ENCODE peak calls at places on chromosomes 4 and X, in five cellular contexts. W, L, A, Y and Q are unnamed samples.
A peak's percentile ranks its signal among the peaks of the same experiment; 100 is the strongest.

GRCh38 chr4:156837625-156838345 is 133.8 kb downstream of the PDGFC start:
- DNase-seq in Y (no peak), L (no peak), A (no peak), W (no peak), Q (no peak)

GRCh38 chr4:71004281-71004851 is 10.9 kb downstream of the DCK start:
- DNase-seq in L (no peak), W (no peak), Y (no peak), A (no peak), Q (no peak)

GRCh38 chr4:77044458-77045124 is 31.2 kb downstream of the CCNI start:
- DNase-seq in A (no peak), W (no peak), Y (no peak), L (no peak), Q (no peak)

GRCh38 chr4:2409381-2409783 is 9.1 kb downstream of the ZFYVE28 start:
- DNase-seq in Y (no peak), A (no peak), W (peak; percentile 31), L (no peak), Q (no peak)

GRCh38 chr4:141302926-141303325 is 82.2 kb downstream of the ZNF330 start:
- DNase-seq in W (no peak), L (no peak), A (no peak), Y (no peak), Q (no peak)

GRCh38 chr4:153151535-153152452 is 52.4 kb upstream of the TRIM2 start:
- DNase-seq in W (peak; percentile 61), A (no peak), Y (peak; percentile 39), L (peak; percentile 85), Q (peak; percentile 69)

GRCh38 chr4:3368334-3368733 is 73.4 kb upstream of the HGFAC start:
- DNase-seq in W (no peak), Y (no peak), A (no peak), L (no peak), Q (no peak)

GRCh38 chrX:2387614-2388239 is 113.0 kb downstream of the DHRSX start:
- DNase-seq in A (no peak), L (no peak), W (no peak), Y (no peak), Q (no peak)

GRCh38 chr4:157722146-157722545 is 450.7 kb downstream of the GASK1B start:
- DNase-seq in Y (no peak), L (no peak), A (no peak), W (no peak), Q (no peak)

GRCh38 chr4:34236118-34236517 is 2008.2 kb downstream of the ARAP2 start:
- DNase-seq in L (no peak), W (no peak), Y (no peak), A (no peak), Q (no peak)

GRCh38 chrX:56745019-56745418 is 16.0 kb downstream of the NBDY start:
- DNase-seq in A (no peak), L (no peak), Y (no peak), W (no peak), Q (no peak)

GRCh38 chrX:7145454-7145853 is 2.1 kb upstream of the STS start:
- DNase-seq in L (no peak), Y (no peak), A (no peak), W (no peak), Q (no peak)

GRCh38 chr4:69999420-69999819 is 3.7 kb downstream of the STATH start:
- DNase-seq in L (no peak), A (no peak), Y (no peak), W (no peak), Q (no peak)

GRCh38 chr4:48295116-48295515 is 25.5 kb upstream of the TEC start:
- DNase-seq in W (no peak), A (no peak), Y (no peak), L (no peak), Q (no peak)

GRCh38 chr4:99117876-99118693 is 26.0 kb downstream of the ADH4 start:
- DNase-seq in A (no peak), L (no peak), W (no peak), Y (peak; percentile 23), Q (no peak)

GRCh38 chr4:146647615-146648383 is 9.1 kb downstream of the POU4F2 start:
- DNase-seq in Y (peak; percentile 37), W (no peak), L (no peak), A (no peak), Q (no peak)

GRCh38 chr4:8700576-8700975 is 108.0 kb downstream of the CPZ start:
- DNase-seq in L (no peak), A (no peak), Y (peak; percentile 23), W (no peak), Q (no peak)

GRCh38 chrX:50700921-50701320 is 113.1 kb downstream of the SHROOM4 start:
- DNase-seq in Y (no peak), L (no peak), W (no peak), A (no peak), Q (no peak)

GRCh38 chrX:29488919-29489318 is 726.4 kb upstream of the MAGEB2 start:
- DNase-seq in W (no peak), A (no peak), L (no peak), Y (no peak), Q (no peak)

GRCh38 chrX:121322159-121322558 is 274.7 kb downstream of the GLUD2 start:
- DNase-seq in Y (no peak), W (no peak), A (no peak), L (no peak), Q (no peak)

GRCh38 chr4:150679018-150679766 is 97.2 kb downstream of the MAB21L2 start:
- DNase-seq in L (no peak), A (no peak), W (no peak), Y (no peak), Q (no peak)

GRCh38 chrX:50779694-50780093 is 34.3 kb downstream of the SHROOM4 start:
- DNase-seq in Y (no peak), W (no peak), L (no peak), A (no peak), Q (no peak)

DNA sequence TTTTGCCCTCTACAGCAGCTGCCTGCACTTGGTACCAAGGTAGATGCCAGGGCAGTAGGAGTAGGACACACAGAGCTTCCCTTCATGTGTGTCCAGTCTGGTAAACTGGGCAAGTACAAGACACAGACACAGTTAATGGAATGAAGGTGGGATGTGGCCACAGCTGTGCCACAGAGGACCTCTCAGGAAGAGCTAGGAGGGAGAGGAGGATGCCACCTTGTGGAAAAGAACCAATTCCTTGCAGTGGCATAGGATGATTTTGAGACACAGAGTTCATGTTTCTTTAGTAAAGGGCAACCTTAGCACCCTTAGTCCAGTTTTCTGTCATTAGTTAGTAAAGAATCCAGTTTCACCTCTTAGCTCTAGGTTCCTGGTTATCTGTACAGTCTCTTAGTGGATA is 36.3 kb upstream of the TBC1D14 start:
- DNase-seq in W (no peak), A (peak; percentile 10), Y (no peak), L (no peak), Q (no peak)
- TF ChIP-seq CTCF in W (no peak), A (no peak), Y (peak; percentile 11), L (no peak), Q (no peak)

GRCh38 chrX:133746593-133746992 is 238.8 kb downstream of the GPC3 start:
- DNase-seq in A (no peak), W (no peak), L (no peak), Y (no peak), Q (no peak)

GRCh38 chrX:133741303-133741702 is 244.1 kb downstream of the GPC3 start:
- DNase-seq in W (no peak), Y (no peak), A (no peak), L (no peak), Q (no peak)

GRCh38 chrX:133742602-133743305 is 242.6 kb downstream of the GPC3 start:
- DNase-seq in A (no peak), W (no peak), Y (no peak), L (no peak), Q (no peak)

GRCh38 chrX:133749370-133749769 is 236.0 kb downstream of the GPC3 start:
- DNase-seq in W (no peak), A (no peak), Y (no peak), L (no peak), Q (no peak)

GRCh38 chrX:133745361-133745760 is 240.0 kb downstream of the GPC3 start:
- DNase-seq in Y (no peak), L (no peak), W (no peak), A (no peak), Q (no peak)
- TF ChIP-seq CTCF in Y (no peak), L (no peak), W (no peak), A (no peak), Q (peak; percentile 6)

GRCh38 chr4:82578935-82579334 is 17.1 kb upstream of the TMEM150C start:
- DNase-seq in Y (no peak), A (no peak), W (no peak), L (no peak), Q (no peak)
- TF ChIP-seq CTCF in Y (peak; percentile 25), A (no peak), W (peak; percentile 13), L (peak; percentile 27), Q (peak; percentile 14)

DNA sequence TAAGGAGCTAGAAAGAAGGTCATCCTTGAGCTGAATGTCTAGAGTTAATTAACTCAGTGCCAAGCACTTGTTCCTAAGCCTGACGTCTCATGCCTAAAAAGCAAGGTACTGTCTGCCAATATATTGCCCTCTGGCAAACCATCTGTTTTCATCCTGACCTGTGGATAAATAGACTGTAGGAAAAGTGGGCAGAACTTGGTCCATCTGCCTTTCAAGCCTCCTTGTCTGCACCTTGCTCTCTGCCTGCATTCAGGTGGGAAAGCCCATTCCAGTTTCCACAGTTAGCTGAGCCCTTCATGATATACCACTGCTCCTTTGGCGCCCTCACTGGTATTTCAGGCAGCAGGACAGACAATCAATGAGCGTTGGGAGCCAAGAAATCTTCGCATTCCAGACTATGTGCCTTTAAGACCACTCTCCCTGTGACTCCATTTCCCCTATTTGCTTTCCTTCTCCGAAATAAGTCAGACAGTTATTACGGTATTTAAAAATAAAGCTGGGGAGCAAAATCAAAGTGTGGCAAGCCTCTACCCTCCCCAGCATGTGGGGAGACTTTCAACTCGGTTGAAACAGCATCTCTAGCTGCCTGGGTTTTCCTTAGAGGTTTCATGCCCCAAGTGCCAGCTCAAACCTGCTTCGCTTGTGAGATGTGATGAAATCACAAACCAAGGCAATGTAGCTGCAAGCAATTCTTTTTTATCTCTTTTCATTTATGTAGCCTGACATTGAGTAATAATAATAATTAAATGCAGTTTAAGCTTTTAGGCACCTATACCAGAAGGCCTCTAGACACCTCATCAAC is 2.5 kb upstream of the CCDC149 start:
- DNase-seq in L (no peak), Y (no peak), A (no peak), W (no peak), Q (no peak)
- TF ChIP-seq CTCF in L (no peak), Y (peak; percentile 19), A (peak; percentile 5), W (no peak), Q (peak; percentile 19)

GRCh38 chr4:14386196-14386595 is 616.1 kb upstream of the CPEB2 start:
- DNase-seq in A (no peak), Y (no peak), W (no peak), L (no peak), Q (no peak)
- TF ChIP-seq CTCF in A (no peak), Y (no peak), W (no peak), L (no peak), Q (no peak)